ENCODE peak calls at places on chromosome 10, in five cellular contexts. B is DND-41, S is lower leg skin, Y is AG10803, A is upper lobe of right lung. J is an unnamed sample.

GRCh38 chr10:30026578-30026977 is 32.8 kb downstream of the JCAD start:
- DNase-seq in Y (no peak), B (no peak), S (no peak), A (no peak), J (no peak)

GRCh38 chr10:8065651-8066050 is 11.2 kb downstream of the GATA3 start:
- DNase-seq in B (no peak), A (no peak), Y (no peak), S (no peak), J (no peak)

GRCh38 chr10:109902992-109903947 is 20.0 kb downstream of the XPNPEP1 start:
- DNase-seq in Y (peak; percentile 37), A (no peak), B (no peak), S (no peak), J (no peak)

GRCh38 chr10:72812415-72812797 is 81.1 kb upstream of the OIT3 start:
- DNase-seq in S (no peak), A (no peak), B (no peak), Y (no peak), J (no peak)

GRCh38 chr10:44787480-44788075 is 123.6 kb upstream of the TMEM72 start:
- DNase-seq in A (no peak), Y (no peak), S (no peak), B (no peak), J (no peak)

GRCh38 chr10:110411047-110411410 is 86.7 kb upstream of the DUSP5 start:
- DNase-seq in A (no peak), Y (peak; percentile 71), B (no peak), S (no peak), J (no peak)

GRCh38 chr10:95606922-95607321 is 45.8 kb upstream of the SORBS1 start:
- DNase-seq in Y (no peak), B (no peak), A (no peak), S (no peak), J (no peak)

GRCh38 chr10:12847361-12847975 is 154.0 kb downstream of the CCDC3 start:
- DNase-seq in Y (no peak), B (peak; percentile 25), S (peak; percentile 76), A (no peak), J (no peak)

GRCh38 chr10:65911431-65911830 is 1014.4 kb upstream of the LRRTM3 start:
- DNase-seq in S (no peak), Y (no peak), B (no peak), A (no peak), J (no peak)

GRCh38 chr10:58050575-58050974 is 217.1 kb downstream of the IPMK start:
- DNase-seq in A (no peak), Y (no peak), S (no peak), B (no peak), J (no peak)

GRCh38 chr10:3570855-3571266 is 214.1 kb downstream of the KLF6 start:
- DNase-seq in Y (peak; percentile 14), S (no peak), B (no peak), A (no peak), J (no peak)

GRCh38 chr10:113273877-113274829 is 278.7 kb upstream of the HABP2 start:
- DNase-seq in B (no peak), A (no peak), S (no peak), Y (peak; percentile 85), J (no peak)

GRCh38 chr10:124032982-124033886 is 60.2 kb downstream of the CHST15 start:
- DNase-seq in Y (peak; percentile 31), S (no peak), B (no peak), A (peak; percentile 46), J (no peak)

GRCh38 chr10:90968448-90969086 is 47.7 kb upstream of the ANKRD1 start:
- DNase-seq in A (no peak), B (no peak), S (no peak), Y (peak; percentile 91), J (no peak)

GRCh38 chr10:24360286-24361127 is 151.6 kb downstream of the KIAA1217 start:
- DNase-seq in Y (peak; percentile 71), A (no peak), S (peak; percentile 90), B (peak; percentile 77), J (no peak)

GRCh38 chr10:32713560-32713959 is 244.5 kb downstream of the ITGB1 start:
- DNase-seq in B (no peak), A (no peak), S (no peak), Y (no peak), J (no peak)

GRCh38 chr10:118362103-118362502 is 20.0 kb upstream of the FAM204A start:
- DNase-seq in Y (no peak), B (no peak), A (no peak), S (no peak), J (no peak)

GRCh38 chr10:48610585-48611093 is 5.8 kb upstream of the ARHGAP22 start:
- DNase-seq in A (no peak), S (peak; percentile 39), B (no peak), Y (no peak), J (no peak)

GRCh38 chr10:74778436-74779094 is 47.8 kb upstream of the KAT6B start:
- DNase-seq in B (no peak), Y (no peak), S (no peak), A (no peak), J (no peak)

GRCh38 chr10:34931216-34931615 is 116.1 kb upstream of the PARD3 start:
- DNase-seq in B (no peak), S (no peak), A (no peak), Y (no peak), J (no peak)

GRCh38 chr10:123634221-123634620 is 31.9 kb upstream of the GPR26 start:
- DNase-seq in B (no peak), Y (no peak), S (peak; percentile 50), A (no peak), J (no peak)

DNA sequence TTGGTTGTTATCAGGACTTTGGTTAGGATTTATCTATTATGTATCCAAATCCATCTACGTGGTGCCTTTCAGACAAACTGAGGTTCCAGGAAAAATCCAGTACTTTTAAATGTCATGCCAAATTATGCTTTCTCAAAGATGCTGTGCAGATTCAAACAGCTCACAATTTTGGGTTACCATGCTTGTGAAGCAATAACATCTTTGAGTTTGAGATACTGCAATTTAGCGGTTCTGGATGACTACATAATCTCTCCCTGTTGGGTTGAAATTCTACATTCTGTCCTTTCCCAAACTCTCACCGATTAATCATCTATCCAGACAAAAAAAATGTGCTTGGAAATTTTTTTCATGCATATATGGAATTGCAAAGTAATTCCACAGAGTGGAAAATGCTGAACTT is 3.5 kb downstream of the RHOBTB1 start:
- DNase-seq in S (no peak), B (no peak), Y (peak; percentile 37), A (no peak), J (no peak)
- H3K4me3 ChIP-seq in S (no peak overlapping the region), B (no peak overlapping the region), Y (no peak overlapping the region), A (no peak overlapping the region), J (no peak overlapping the region)

GRCh38 chr10:94251568-94251967 is 111.2 kb downstream of the NOC3L start:
- DNase-seq in Y (no peak), B (no peak), S (no peak), A (no peak), J (no peak)
- TF ChIP-seq CTCF in Y (no peak), B (no peak), S (no peak), A (no peak), J (no peak)

GRCh38 chr10:122566632-122567031 is 6.1 kb downstream of the DMBT1 start:
- DNase-seq in B (no peak), A (no peak), Y (no peak), S (no peak), J (no peak)
- H3K4me3 ChIP-seq in B (no peak overlapping the region), A (no peak overlapping the region), Y (no peak overlapping the region), S (no peak overlapping the region), J (no peak overlapping the region)

GRCh38 chr10:120999868-121000267 is 148.7 kb downstream of the WDR11 start:
- DNase-seq in B (no peak), S (no peak), A (no peak), Y (no peak), J (no peak)
- TF ChIP-seq CTCF in B (peak; percentile 11), S (no peak), A (no peak), Y (no peak), J (peak; percentile 26)

GRCh38 chr10:132188331-132188730 is 1.6 kb downstream of the DPYSL4 start:
- DNase-seq in A (no peak), B (no peak), Y (no peak), S (no peak), J (no peak)
- H3K4me3 ChIP-seq in A (no peak overlapping the region), B (no peak overlapping the region), Y (peak overlapping the region; percentile 57), S (no peak overlapping the region), J (no peak overlapping the region)

GRCh38 chr10:50624154-50624865 is 554 bp upstream of the SGMS1 start:
- DNase-seq in B (peak; percentile 65), A (peak; percentile 99), S (peak; percentile 99), Y (peak; percentile 96), J (peak; percentile 97)
- TF ChIP-seq CTCF in B (no peak), A (no peak), S (no peak), Y (no peak), J (no peak)

GRCh38 chr10:116269612-116270011 is 3.4 kb downstream of the GFRA1 start:
- DNase-seq in A (no peak), S (no peak), Y (no peak), B (no peak), J (no peak)

GRCh38 chr10:116270691-116271592 is 2.1 kb downstream of the GFRA1 start:
- DNase-seq in A (no peak), Y (no peak), S (peak; percentile 89), B (no peak), J (no peak)

GRCh38 chr10:116272497-116273221 is at the start of gene GFRA1:
- DNase-seq in A (no peak), S (peak; percentile 88), Y (no peak), B (no peak), J (no peak)

GRCh38 chr10:116274141-116274861 is 1.3 kb upstream of the GFRA1 start:
- DNase-seq in Y (peak; percentile 37), B (no peak), S (peak; percentile 89), A (no peak), J (no peak)

DNA sequence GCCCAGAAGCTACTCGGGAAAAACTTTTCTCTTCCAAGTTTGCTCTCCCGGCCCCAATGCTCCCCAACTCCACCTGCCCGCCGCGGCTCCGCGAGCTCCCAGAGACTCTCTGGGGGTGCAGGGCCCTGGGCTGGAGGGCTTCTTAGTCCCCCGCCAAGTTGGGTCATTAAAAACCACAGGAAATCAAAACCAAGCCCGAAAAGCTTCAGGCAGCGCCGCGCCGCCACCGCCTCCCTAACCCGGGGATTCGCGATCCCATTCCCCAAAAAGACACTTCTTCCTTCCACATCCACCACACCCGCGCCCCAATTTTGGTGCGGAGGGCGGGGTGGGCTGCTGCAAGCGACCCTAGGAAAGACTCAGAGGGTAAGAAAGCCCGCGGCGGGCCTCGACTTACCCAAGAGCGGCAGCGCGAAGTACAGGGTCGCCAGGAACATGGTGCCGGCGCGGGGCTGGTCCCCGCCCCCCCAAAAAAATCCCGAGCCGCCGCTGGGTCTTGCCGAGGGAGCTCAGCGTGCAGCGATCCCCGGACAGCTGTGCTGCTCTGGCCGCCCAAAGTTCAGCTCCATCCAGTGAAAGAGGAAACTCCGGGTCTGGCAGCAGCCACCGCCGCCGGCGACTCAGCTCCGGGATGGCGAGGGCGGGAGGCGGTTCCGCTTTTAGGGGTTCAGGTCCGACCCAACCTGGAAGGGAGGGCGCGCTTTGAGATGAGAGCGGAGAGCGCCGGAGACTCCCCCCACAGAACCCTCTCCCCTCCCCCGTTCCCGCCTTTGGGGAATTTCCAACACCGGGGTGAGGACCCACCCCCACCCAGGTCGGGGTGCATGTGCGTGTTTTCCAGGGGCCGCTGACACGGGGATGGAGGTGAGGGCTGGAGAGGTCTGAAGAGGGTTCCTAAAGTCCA is 1.2 kb downstream of the GFRA1 start:
- DNase-seq in A (no peak), S (peak; percentile 85), B (no peak), Y (no peak), J (no peak)
- H3K4me3 ChIP-seq in A (peak overlapping the region; percentile 42), S (peak overlapping the region; percentile 41), B (no peak overlapping the region), Y (peak overlapping the region; percentile 65), J (peak overlapping the region; percentile 38)

J was measured in GM06990.